ENCODE peak calls at places on chromosomes 1 and 21, in six cellular contexts. N is H1, O is IMR-90, S is H9, H is trophoblast cell, A is mesenchymal stem cell. L is an unnamed sample.

GRCh38 chr1:62687421-62687902 is 724 bp downstream of the DOCK7 start:
- DNase-seq in N (peak), O (peak), S (peak), H (peak), A (peak), L (peak)

GRCh38 chr1:7768583-7768982 is 2.5 kb upstream of the VAMP3 start:
- DNase-seq in N (no peak), O (no peak), S (no peak), H (no peak), A (no peak), L (no peak)

GRCh38 chr1:20660363-20661234 is 570 bp downstream of the DDOST start:
- DNase-seq in N (no peak), O (no peak), S (no peak), H (peak), A (no peak), L (no peak)

GRCh38 chr1:208040714-208041393 is 129.9 kb upstream of the CD34 start:
- DNase-seq in N (no peak), O (no peak), S (no peak), H (no peak), A (no peak), L (peak)

GRCh38 chr21:43266534-43266933 is 97.7 kb downstream of the CRYAA start:
- DNase-seq in N (no peak), O (no peak), S (no peak), H (peak), A (peak), L (no peak)

GRCh38 chr1:39822146-39822545 is 33.5 kb upstream of the BMP8B start:
- DNase-seq in N (no peak), O (no peak), S (no peak), H (peak), A (no peak), L (no peak)

GRCh38 chr1:89863165-89863835 is 42.5 kb downstream of the LRRC8D start:
- DNase-seq in N (no peak), O (no peak), S (no peak), H (no peak), A (no peak), L (no peak)

GRCh38 chr21:14259669-14260458 is 43.9 kb downstream of the RBM11 start:
- DNase-seq in N (no peak), O (peak), S (no peak), H (peak), A (peak), L (peak)

GRCh38 chr1:103267893-103268292 is 159.6 kb upstream of the COL11A1 start:
- DNase-seq in N (no peak), O (no peak), S (peak), H (no peak), A (no peak), L (no peak)

GRCh38 chr1:160004001-160004400 is 27.8 kb downstream of the PIGM start:
- DNase-seq in N (no peak), O (no peak), S (no peak), H (no peak), A (no peak), L (no peak)

GRCh38 chr21:35207322-35207721 is 158.2 kb upstream of the RUNX1 start:
- DNase-seq in N (no peak), O (no peak), S (no peak), H (no peak), A (no peak), L (no peak)
- H2AFZ ChIP-seq in N (no peak), O (no peak), S (no peak), H (no peak), A (no peak), L (no peak)

GRCh38 chr1:176172215-176172614 is 34.9 kb downstream of the COP1 start:
- DNase-seq in N (no peak), O (no peak), S (no peak), H (no peak), A (no peak), L (no peak)

GRCh38 chr1:176164014-176164678 is 42.9 kb downstream of the COP1 start:
- DNase-seq in N (no peak), O (no peak), S (no peak), H (no peak), A (no peak), L (no peak)

GRCh38 chr1:176165573-176165972 is 41.5 kb downstream of the COP1 start:
- DNase-seq in N (no peak), O (no peak), S (no peak), H (no peak), A (no peak), L (no peak)

GRCh38 chr1:176167210-176167609 is 39.9 kb downstream of the COP1 start:
- DNase-seq in N (no peak), O (no peak), S (no peak), H (no peak), A (no peak), L (no peak)
- H4K91ac ChIP-seq in N (no peak), O (no peak), S (no peak), H (no peak), A (no peak), L (no peak)

GRCh38 chr1:81920245-81920740 is 119.6 kb downstream of the ADGRL2 start:
- DNase-seq in N (peak), O (peak), S (peak), H (peak), A (peak), L (peak)
- H2BK5ac ChIP-seq in N (no peak), O (no peak), S (no peak), H (no peak), A (no peak), L (no peak)

DNA sequence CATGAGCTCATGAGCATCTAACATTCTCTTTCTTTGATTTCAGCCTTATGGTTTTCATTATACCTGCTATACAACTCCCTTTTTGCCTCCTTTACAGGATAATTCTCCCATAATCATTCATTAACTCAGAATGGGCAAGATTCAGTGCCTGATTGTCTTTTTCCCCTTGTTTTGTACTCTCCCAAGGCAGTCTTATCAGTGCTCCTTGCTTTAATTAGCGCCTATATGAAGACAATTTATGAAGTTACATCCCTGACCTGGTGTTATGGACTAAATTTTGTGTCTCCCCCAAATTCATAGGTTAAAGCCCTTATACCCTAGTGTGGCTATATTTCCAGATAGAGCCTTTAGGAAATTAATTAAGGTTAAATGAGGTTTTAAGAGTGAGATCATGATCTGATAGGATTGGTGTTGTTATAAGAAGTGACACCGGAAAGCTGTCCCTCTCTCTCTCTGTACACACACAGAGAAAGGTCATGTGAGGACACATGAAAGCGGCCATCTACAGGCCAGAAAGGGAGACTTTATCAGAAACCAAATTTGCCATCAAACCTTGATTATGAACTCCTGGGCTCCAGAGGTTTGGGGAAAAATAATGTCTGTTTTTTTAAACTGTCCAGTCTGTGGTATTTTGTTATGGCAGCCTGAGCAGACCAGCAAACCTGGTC is 185.8 kb upstream of the CHODL start:
- DNase-seq in N (no peak), O (no peak), S (no peak), H (no peak), A (no peak), L (no peak)
- H2AFZ ChIP-seq in N (no peak), O (no peak), S (no peak), H (no peak), A (no peak), L (no peak)

GRCh38 chr1:53352576-53352975 is 24.7 kb upstream of the LRP8 start:
- DNase-seq in N (no peak), O (no peak), S (no peak), H (no peak), A (no peak), L (no peak)

GRCh38 chr1:53349369-53349705 is 21.5 kb upstream of the LRP8 start:
- DNase-seq in N (peak), O (no peak), S (peak), H (no peak), A (no peak), L (no peak)

GRCh38 chr1:53349968-53350852 is 22.3 kb upstream of the LRP8 start:
- DNase-seq in N (peak), O (no peak), S (peak), H (no peak), A (no peak), L (no peak)

GRCh38 chr1:53348491-53349368 is 20.9 kb upstream of the LRP8 start:
- DNase-seq in N (peak), O (no peak), S (peak), H (no peak), A (no peak), L (no peak)

DNA sequence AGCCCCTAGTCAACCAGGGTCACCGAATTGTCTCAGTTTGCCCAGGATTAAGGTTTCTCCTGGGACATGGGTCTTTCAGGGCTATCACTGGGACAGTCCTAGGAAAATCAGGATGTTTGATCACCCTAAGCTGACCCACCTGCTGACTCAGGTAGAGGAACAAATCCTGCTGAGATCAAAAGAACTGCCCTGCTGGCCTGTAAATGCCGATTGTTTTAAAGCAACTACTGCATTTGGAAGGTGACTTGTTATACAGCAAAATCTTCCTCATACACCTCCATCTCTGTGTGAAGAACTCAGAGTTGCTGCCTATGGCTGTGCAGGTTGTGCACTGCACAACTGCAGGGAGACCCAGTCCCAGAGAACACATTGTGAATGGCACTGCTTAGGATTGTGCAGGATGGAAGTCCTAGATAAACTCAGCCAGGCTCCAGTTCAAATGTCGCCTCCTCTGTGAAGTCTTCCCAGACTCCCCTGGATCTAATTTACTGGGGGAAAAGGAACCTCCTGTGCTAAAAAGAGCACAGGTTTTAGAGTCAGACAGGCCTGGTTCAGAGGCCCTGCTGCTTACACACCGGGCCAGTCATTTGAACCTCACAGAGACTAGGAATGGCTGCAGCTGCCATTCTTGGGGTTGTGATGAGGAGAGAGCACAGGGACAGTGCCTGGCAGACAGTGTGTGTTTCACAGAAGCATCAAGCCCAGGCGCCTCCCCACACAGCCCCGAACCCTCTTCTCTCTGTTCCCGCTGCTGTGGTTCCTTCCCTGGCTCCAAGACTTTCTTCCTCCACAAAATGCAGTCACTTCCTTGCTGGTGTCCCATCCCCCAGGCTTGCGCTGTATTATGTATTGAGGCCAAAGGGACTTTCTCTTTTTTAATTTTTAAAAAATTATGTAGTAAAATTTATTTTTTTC is 23.2 kb upstream of the LRP8 start:
- DNase-seq in N (peak), O (no peak), S (peak), H (no peak), A (no peak), L (no peak)
- H4K91ac ChIP-seq in N (no peak), O (no peak), S (no peak), H (no peak), A (no peak), L (no peak)

DNA sequence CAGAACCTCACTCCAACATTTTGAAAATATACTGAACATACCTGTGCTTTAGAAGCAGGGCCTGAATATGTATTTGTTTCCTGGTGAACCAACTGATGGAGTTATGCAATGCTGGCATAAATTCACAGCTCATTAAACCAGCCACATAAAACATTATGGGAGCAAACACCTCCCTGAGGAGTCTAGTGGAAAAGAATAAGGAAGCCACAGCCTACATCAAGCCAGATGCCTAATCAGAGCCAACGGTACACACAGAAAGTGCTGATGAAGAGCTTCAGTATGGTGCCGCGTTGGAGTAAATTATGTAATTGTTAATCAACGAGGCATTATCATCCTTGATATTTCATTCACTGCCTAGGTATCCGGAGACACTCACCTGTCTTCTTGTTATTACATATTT is 199.5 kb downstream of the AJAP1 start:
- DNase-seq in N (no peak), O (no peak), S (no peak), H (no peak), A (no peak), L (no peak)
- H2BK5ac ChIP-seq in N (no peak), O (no peak), S (no peak), H (no peak), A (no peak), L (no peak)

GRCh38 chr1:161382214-161383019 is 14.7 kb upstream of the CFAP126 start:
- DNase-seq in N (no peak), O (peak), S (no peak), H (peak), A (peak), L (peak)
- H2AFZ ChIP-seq in N (peak), O (peak), S (no peak), H (no peak), A (no peak), L (peak)

GRCh38 chr1:67817319-67817718 is 15.9 kb downstream of the GNG12 start:
- DNase-seq in N (no peak), O (no peak), S (no peak), H (peak), A (no peak), L (no peak)
- H4K91ac ChIP-seq in N (no peak), O (no peak), S (no peak), H (no peak), A (no peak), L (no peak)

L was measured in neuronal stem cell.